ENCODE peak calls at places on chromosome 4, in seven cellular contexts. W is HS-5; J is CD4-positive, alpha-beta T cell; A is activated naive CD4-positive, alpha-beta T cell treated with anti-CD3 and anti-CD28 coated beads, Interleukin-2, amount 50 U/mL, for 72 hours; G is testis; B is T-helper 2 cell; L is NCI-H1417. S is an unnamed sample.

GRCh38 chr4:25913851-25914669 is at the start of gene SMIM20:
- DNase-seq in W (peak; percentile 56), J (peak; percentile 89), A (peak; percentile 95), G (peak; percentile 94), B (peak; percentile 85), L (peak; percentile 93), S (peak; percentile 89)

GRCh38 chr4:6032249-6033244 is 14.3 kb upstream of the C4orf50 start:
- DNase-seq in W (no peak), J (no peak), A (no peak), G (no peak), B (no peak), L (no peak), S (no peak)

GRCh38 chr4:1488831-1489638 is 82.8 kb upstream of the NKX1-1 start:
- DNase-seq in W (no peak), J (no peak), A (peak; percentile 34), G (no peak), B (no peak), L (no peak), S (no peak)

GRCh38 chr4:114100288-114101031 is 121.0 kb upstream of the ARSJ start:
- DNase-seq in W (no peak), J (no peak), A (no peak), G (no peak), B (no peak), L (no peak), S (no peak)

GRCh38 chr4:63618883-63619573 is 790.2 kb downstream of the TECRL start:
- DNase-seq in W (no peak), J (no peak), A (no peak), G (no peak), B (no peak), L (peak; percentile 35), S (no peak)

GRCh38 chr4:153486281-153487151 is 20.4 kb downstream of the TMEM131L start:
- DNase-seq in W (no peak), J (no peak), A (no peak), G (no peak), B (no peak), L (peak; percentile 5), S (no peak)

GRCh38 chr4:38993683-38994082 is 38.5 kb downstream of the TMEM156 start:
- DNase-seq in W (no peak), J (no peak), A (no peak), G (no peak), B (no peak), L (no peak), S (no peak)

GRCh38 chr4:181204109-181204508 is 1039.1 kb upstream of the TENM3 start:
- DNase-seq in W (no peak), J (no peak), A (no peak), G (no peak), B (no peak), L (no peak), S (no peak)

GRCh38 chr4:26823583-26823982 is 37.1 kb upstream of the STIM2 start:
- DNase-seq in W (no peak), J (no peak), A (no peak), G (no peak), B (no peak), L (no peak), S (no peak)

GRCh38 chr4:37978509-37978908 is 18.3 kb downstream of the PTTG2 start:
- DNase-seq in W (no peak), J (no peak), A (no peak), G (no peak), B (no peak), L (no peak), S (no peak)

GRCh38 chr4:154578919-154579318 is 11.6 kb downstream of the FGA start:
- DNase-seq in W (no peak), J (no peak), A (no peak), G (no peak), B (no peak), L (no peak), S (no peak)

GRCh38 chr4:828641-829271 is 2.8 kb upstream of the CPLX1 start:
- DNase-seq in W (no peak), J (no peak), A (no peak), G (no peak), B (no peak), L (peak; percentile 17), S (no peak)

GRCh38 chr4:67875011-67875410 is 8.8 kb downstream of the TMPRSS11D start:
- DNase-seq in W (no peak), J (no peak), A (no peak), G (no peak), B (no peak), L (no peak), S (no peak)

GRCh38 chr4:98327694-98328093 is 66.5 kb downstream of the RAP1GDS1 start:
- DNase-seq in W (no peak), J (no peak), A (no peak), G (no peak), B (no peak), L (no peak), S (no peak)

GRCh38 chr4:102263024-102263787 is 82.1 kb downstream of the SLC39A8 start:
- DNase-seq in W (no peak), J (no peak), A (no peak), G (peak; percentile 30), B (no peak), L (peak; percentile 80), S (peak; percentile 41)

GRCh38 chr4:170336238-170336775 is 246.6 kb upstream of the AADAT start:
- DNase-seq in W (no peak), J (no peak), A (no peak), G (no peak), B (no peak), L (peak; percentile 48), S (no peak)

GRCh38 chr4:107444-108429 is 16.6 kb upstream of the ZNF718 start:
- DNase-seq in W (no peak), J (no peak), A (no peak), G (no peak), B (no peak), L (no peak), S (no peak)

GRCh38 chr4:8703857-8704495 is 111.4 kb downstream of the CPZ start:
- DNase-seq in W (no peak), J (no peak), A (peak; percentile 30), G (peak; percentile 5), B (no peak), L (no peak), S (no peak)

GRCh38 chr4:152485726-152486276 is 50.1 kb downstream of the FBXW7 start:
- DNase-seq in W (peak; percentile 56), J (peak; percentile 0), A (no peak), G (no peak), B (no peak), L (peak; percentile 16), S (no peak)

GRCh38 chr4:189773909-189774308 is 166.8 kb upstream of the FRG1 start:
- DNase-seq in W (no peak), J (no peak), A (no peak), G (no peak), B (no peak), L (no peak), S (no peak)

GRCh38 chr4:78652282-78652876 is 100.8 kb downstream of the ANXA3 start:
- DNase-seq in W (no peak), J (no peak), A (no peak), G (no peak), B (no peak), L (peak; percentile 5), S (no peak)

GRCh38 chr4:98996056-98996941 is 778 bp downstream of the METAP1 start:
- DNase-seq in W (peak; percentile 9), J (no peak), A (no peak), G (peak; percentile 38), B (no peak), L (peak; percentile 79), S (peak; percentile 15)

GRCh38 chr4:47838445-47838844 is 578 bp upstream of the CORIN start:
- DNase-seq in W (no peak), J (no peak), A (no peak), G (no peak), B (no peak), L (peak; percentile 22), S (no peak)

GRCh38 chr4:2935762-2936743 is 27.2 kb downstream of the NOP14 start:
- DNase-seq in W (no peak), J (no peak), A (peak; percentile 89), G (peak; percentile 11), B (peak; percentile 55), L (no peak), S (no peak)

GRCh38 chr4:132934901-132935300 is 214.2 kb upstream of the PCDH10 start:
- DNase-seq in W (no peak), J (no peak), A (no peak), G (no peak), B (no peak), L (no peak), S (no peak)

GRCh38 chr4:85825937-85826678 is 351.2 kb downstream of the ARHGAP24 start:
- DNase-seq in W (no peak), J (no peak), A (no peak), G (no peak), B (no peak), L (peak; percentile 70), S (peak; percentile 30)

GRCh38 chr4:39922389-39922788 is 55.3 kb downstream of the PDS5A start:
- DNase-seq in W (no peak), J (no peak), A (no peak), G (no peak), B (no peak), L (no peak), S (no peak)

GRCh38 chr4:27272264-27272663 is 411.6 kb downstream of the STIM2 start:
- DNase-seq in W (no peak), J (no peak), A (no peak), G (no peak), B (no peak), L (peak; percentile 80), S (no peak)

GRCh38 chr4:154528866-154529265 is 21.3 kb downstream of the PLRG1 start:
- DNase-seq in W (no peak), J (no peak), A (no peak), G (no peak), B (no peak), L (no peak), S (no peak)